ENCODE peak calls at places on chromosomes 2 and 18, in eight cellular contexts. V is ovary, S is left lung, C is HFFc6, W is right atrium auricular region, R is hepatocyte, X is GM10248, U is adrenal gland. Y is an unnamed sample.

GRCh38 chr18:50507120-50507590 is 52.7 kb upstream of the MAPK4 start:
- DNase-seq in V (peak), S (no peak), C (no peak), W (no peak), R (peak), X (peak), U (peak), Y (no peak)

GRCh38 chr18:26405190-26405781 is 143.1 kb downstream of the KCTD1 start:
- DNase-seq in V (no peak), S (no peak), C (peak), W (no peak), R (peak), X (peak), U (peak), Y (no peak)

GRCh38 chr18:46636040-46636630 is 20.9 kb downstream of the LOXHD1 start:
- DNase-seq in V (no peak), S (no peak), C (no peak), W (peak), R (no peak), X (no peak), U (no peak), Y (no peak)

GRCh38 chr2:47249931-47250330 is 94.8 kb upstream of the STPG4 start:
- DNase-seq in V (no peak), S (no peak), C (no peak), W (no peak), R (no peak), X (no peak), U (no peak), Y (no peak)

GRCh38 chr2:229921101-229921891 is 513 bp downstream of the TRIP12 start:
- DNase-seq in V (peak), S (peak), C (peak), W (peak), R (peak), X (peak), U (peak), Y (peak)

GRCh38 chr2:177245010-177245422 is 19.5 kb downstream of the NFE2L2 start:
- DNase-seq in V (no peak), S (no peak), C (peak), W (no peak), R (peak), X (no peak), U (no peak), Y (no peak)

GRCh38 chr2:144320491-144320890 is 199.4 kb downstream of the ZEB2 start:
- DNase-seq in V (no peak), S (no peak), C (peak), W (no peak), R (no peak), X (no peak), U (no peak), Y (no peak)

GRCh38 chr2:152093464-152093863 is 5.4 kb downstream of the CACNB4 start:
- DNase-seq in V (no peak), S (no peak), C (no peak), W (no peak), R (peak), X (no peak), U (no peak), Y (no peak)

GRCh38 chr2:164710252-164710633 is 89.0 kb upstream of the GRB14 start:
- DNase-seq in V (no peak), S (no peak), C (no peak), W (no peak), R (peak), X (no peak), U (no peak), Y (no peak)

GRCh38 chr2:1690056-1690775 is 54.1 kb downstream of the PXDN start:
- DNase-seq in V (no peak), S (no peak), C (no peak), W (no peak), R (no peak), X (no peak), U (no peak), Y (no peak)

GRCh38 chr2:166634706-166635105 is 140.7 kb upstream of the SCN7A start:
- DNase-seq in V (no peak), S (no peak), C (no peak), W (no peak), R (no peak), X (no peak), U (no peak), Y (no peak)
- TF ChIP-seq CTCF in V (no peak), S (no peak), C (no peak), W (no peak), R (no peak), X (no peak), U (no peak), Y (no peak)

GRCh38 chr2:224359569-224359968 is 42.3 kb downstream of the FAM124B start:
- DNase-seq in V (no peak), S (no peak), C (no peak), W (no peak), R (no peak), X (peak), U (no peak), Y (no peak)

GRCh38 chr2:224360801-224361251 is 41.1 kb downstream of the FAM124B start:
- DNase-seq in V (no peak), S (no peak), C (no peak), W (no peak), R (no peak), X (no peak), U (no peak), Y (no peak)

GRCh38 chr2:224366269-224366668 is 35.6 kb downstream of the FAM124B start:
- DNase-seq in V (no peak), S (no peak), C (no peak), W (no peak), R (no peak), X (no peak), U (no peak), Y (no peak)

GRCh38 chr2:224362094-224362493 is 39.8 kb downstream of the FAM124B start:
- DNase-seq in V (no peak), S (no peak), C (no peak), W (no peak), R (no peak), X (no peak), U (no peak), Y (no peak)

DNA sequence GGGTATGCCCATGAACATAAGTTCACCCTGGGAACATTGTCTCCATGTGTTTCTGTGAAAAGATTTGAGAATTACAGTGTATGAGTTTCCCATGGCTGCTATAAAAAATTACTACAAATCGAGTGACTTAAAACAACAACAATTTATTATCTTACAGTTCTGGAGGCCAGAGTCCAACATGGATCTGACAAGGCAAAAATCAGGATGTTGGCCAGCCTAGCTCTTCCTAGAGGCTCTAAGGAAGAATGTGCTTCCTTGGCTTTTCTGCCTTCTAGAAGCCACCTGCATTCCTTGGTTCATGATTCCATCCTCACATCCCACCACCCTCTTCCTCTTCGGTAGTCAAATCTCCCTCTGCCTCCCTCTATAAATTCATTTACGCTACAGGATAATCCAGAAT is 38.6 kb downstream of the FAM124B start:
- DNase-seq in V (no peak), S (no peak), C (no peak), W (no peak), R (peak), X (no peak), U (no peak), Y (no peak)
- TF ChIP-seq CTCF in V (no peak), S (no peak), C (peak), W (no peak), R (no peak), X (no peak), U (no peak), Y (no peak)

GRCh38 chr2:9614562-9614961 is 16.2 kb downstream of the YWHAQ start:
- DNase-seq in V (no peak), S (no peak), C (no peak), W (no peak), R (no peak), X (no peak), U (no peak), Y (no peak)
- TF ChIP-seq CTCF in V (no peak), S (no peak), C (no peak), W (no peak), R (no peak), X (no peak), U (no peak), Y (no peak)

GRCh38 chr2:159286709-159287441 is 372 bp upstream of the WDSUB1 start:
- DNase-seq in V (peak), S (peak), C (peak), W (peak), R (peak), X (peak), U (peak), Y (peak)
- TF ChIP-seq CTCF in V (no peak), S (no peak), C (no peak), W (no peak), R (no peak), X (no peak), U (no peak), Y (no peak)

Y was measured in mesothelial cell of epicardium.